ENCODE peak calls at places on chromosomes 1 and 21, in six cellular contexts. J is fibroblast of pulmonary artery, P is amniotic stem cell, I is body of pancreas, F is endodermal cell, U is WTC11. V is an unnamed sample.

GRCh38 chr1:221743416-221744208 is 1.7 kb upstream of the DUSP10 start:
- DNase-seq in F (peak; percentile 61), P (no peak), J (no peak), I (peak; percentile 86), U (no peak), V (peak; percentile 37)

GRCh38 chr1:172903581-172904220 is 147.0 kb downstream of the TNFSF18 start:
- DNase-seq in J (no peak), I (no peak), F (no peak), U (no peak), P (no peak), V (no peak)

GRCh38 chr21:16775056-16775455 is 737.8 kb upstream of the CXADR start:
- DNase-seq in U (peak; percentile 16), I (peak; percentile 15), J (no peak), P (no peak), F (no peak), V (no peak)

GRCh38 chr1:93771843-93772242 is 90.2 kb upstream of the BCAR3 start:
- DNase-seq in P (no peak), F (peak; percentile 7), U (no peak), J (no peak), I (no peak), V (no peak)

GRCh38 chr21:41565550-41565949 is 57.6 kb upstream of the TMPRSS2 start:
- DNase-seq in I (no peak), J (no peak), U (no peak), P (no peak), F (no peak), V (no peak)

GRCh38 chr1:32342704-32343103 is 6.7 kb upstream of the MARCKSL1 start:
- DNase-seq in U (no peak), P (no peak), J (no peak), F (no peak), I (no peak), V (no peak)

GRCh38 chr21:41358193-41359166 is 3.3 kb upstream of the MX2 start:
- DNase-seq in F (peak; percentile 42), I (no peak), J (no peak), P (no peak), U (no peak), V (no peak)

GRCh38 chr1:109796484-109797305 is 33.0 kb upstream of the EPS8L3 start:
- DNase-seq in P (no peak), U (no peak), J (peak; percentile 70), F (peak; percentile 9), I (no peak), V (no peak)

GRCh38 chr1:161770250-161770649 is 4.1 kb downstream of the ATF6 start:
- DNase-seq in J (no peak), F (no peak), I (no peak), P (no peak), U (no peak), V (no peak)

GRCh38 chr1:57485643-57486042 is 61.8 kb upstream of the DAB1 start:
- DNase-seq in J (peak; percentile 71), U (no peak), F (no peak), P (peak; percentile 12), I (no peak), V (no peak)

GRCh38 chr1:94821636-94822305 is 1.6 kb downstream of the SLC44A3 start:
- DNase-seq in J (no peak), P (no peak), F (no peak), I (peak; percentile 38), U (no peak), V (no peak)

V was measured in ELF-1.